ENCODE peak calls at places on chromosomes 3 and 15, in seven cellular contexts. One of them, this sample, is unnamed.

GRCh38 chr3:136914739-136915138 is 43.0 kb upstream of the IL20RB start:
- DNase-seq in brain microvascular endothelial cell: no peak
- DNase-seq in AG04449: no peak
- DNase-seq in CD8-positive, alpha-beta T cell: no peak
- DNase-seq in keratinocyte: no peak
- DNase-seq in GM06990: no peak
- DNase-seq in fibroblast of mammary gland: no peak
- DNase-seq in this sample: no peak

GRCh38 chr15:37517506-37517905 is 416.9 kb upstream of the TMCO5A start:
- DNase-seq in brain microvascular endothelial cell: no peak
- DNase-seq in AG04449: no peak
- DNase-seq in CD8-positive, alpha-beta T cell: no peak
- DNase-seq in keratinocyte: no peak
- DNase-seq in GM06990: no peak
- DNase-seq in fibroblast of mammary gland: no peak
- DNase-seq in this sample: no peak

GRCh38 chr3:64355473-64355872 is 130.2 kb upstream of the PRICKLE2 start:
- DNase-seq in brain microvascular endothelial cell: peak; percentile 70
- DNase-seq in AG04449: no peak
- DNase-seq in CD8-positive, alpha-beta T cell: no peak
- DNase-seq in keratinocyte: no peak
- DNase-seq in GM06990: no peak
- DNase-seq in fibroblast of mammary gland: peak; percentile 50
- DNase-seq in this sample: no peak

GRCh38 chr3:155876037-155876436 is 5.6 kb downstream of the GMPS start:
- DNase-seq in brain microvascular endothelial cell: no peak
- DNase-seq in AG04449: no peak
- DNase-seq in CD8-positive, alpha-beta T cell: no peak
- DNase-seq in keratinocyte: no peak
- DNase-seq in GM06990: no peak
- DNase-seq in fibroblast of mammary gland: no peak
- DNase-seq in this sample: no peak

GRCh38 chr3:109045271-109046051 is 72.5 kb downstream of the MORC1 start:
- DNase-seq in brain microvascular endothelial cell: no peak
- DNase-seq in AG04449: no peak
- DNase-seq in CD8-positive, alpha-beta T cell: no peak
- DNase-seq in keratinocyte: no peak
- DNase-seq in GM06990: no peak
- DNase-seq in fibroblast of mammary gland: no peak
- DNase-seq in this sample: no peak

GRCh38 chr3:145767909-145768308 is 393.1 kb downstream of the PLOD2 start:
- DNase-seq in brain microvascular endothelial cell: no peak
- DNase-seq in AG04449: no peak
- DNase-seq in CD8-positive, alpha-beta T cell: no peak
- DNase-seq in keratinocyte: no peak
- DNase-seq in GM06990: no peak
- DNase-seq in fibroblast of mammary gland: peak; percentile 13
- DNase-seq in this sample: no peak

GRCh38 chr3:35537265-35537664 is 102.1 kb upstream of the ARPP21 start:
- DNase-seq in brain microvascular endothelial cell: no peak
- DNase-seq in AG04449: no peak
- DNase-seq in CD8-positive, alpha-beta T cell: no peak
- DNase-seq in keratinocyte: no peak
- DNase-seq in GM06990: no peak
- DNase-seq in fibroblast of mammary gland: no peak
- DNase-seq in this sample: no peak

GRCh38 chr3:34842706-34843478 is 796.4 kb upstream of the ARPP21 start:
- DNase-seq in brain microvascular endothelial cell: no peak
- DNase-seq in AG04449: no peak
- DNase-seq in CD8-positive, alpha-beta T cell: no peak
- DNase-seq in keratinocyte: no peak
- DNase-seq in GM06990: no peak
- DNase-seq in fibroblast of mammary gland: no peak
- DNase-seq in this sample: no peak

GRCh38 chr3:172536505-172536904 is 13.3 kb upstream of the TNFSF10 start:
- DNase-seq in brain microvascular endothelial cell: no peak
- DNase-seq in AG04449: no peak
- DNase-seq in CD8-positive, alpha-beta T cell: no peak
- DNase-seq in keratinocyte: no peak
- DNase-seq in GM06990: no peak
- DNase-seq in fibroblast of mammary gland: no peak
- DNase-seq in this sample: no peak

GRCh38 chr3:195240939-195241338 is 30.0 kb downstream of the XXYLT1 start:
- DNase-seq in brain microvascular endothelial cell: no peak
- DNase-seq in AG04449: no peak
- DNase-seq in CD8-positive, alpha-beta T cell: peak; percentile 11
- DNase-seq in keratinocyte: no peak
- DNase-seq in GM06990: no peak
- DNase-seq in fibroblast of mammary gland: no peak
- DNase-seq in this sample: no peak

GRCh38 chr3:101042996-101043686 is 49.9 kb upstream of the ABI3BP start:
- DNase-seq in brain microvascular endothelial cell: no peak
- DNase-seq in AG04449: no peak
- DNase-seq in CD8-positive, alpha-beta T cell: no peak
- DNase-seq in keratinocyte: no peak
- DNase-seq in GM06990: no peak
- DNase-seq in fibroblast of mammary gland: peak; percentile 74
- DNase-seq in this sample: peak; percentile 55

GRCh38 chr3:174986685-174987084 is 127.6 kb downstream of the NAALADL2 start:
- DNase-seq in brain microvascular endothelial cell: no peak
- DNase-seq in AG04449: no peak
- DNase-seq in CD8-positive, alpha-beta T cell: no peak
- DNase-seq in keratinocyte: no peak
- DNase-seq in GM06990: no peak
- DNase-seq in fibroblast of mammary gland: peak; percentile 42
- DNase-seq in this sample: no peak

GRCh38 chr15:62071711-62072308 is 5.0 kb downstream of the C2CD4A start:
- DNase-seq in brain microvascular endothelial cell: no peak
- DNase-seq in AG04449: no peak
- DNase-seq in CD8-positive, alpha-beta T cell: no peak
- DNase-seq in keratinocyte: no peak
- DNase-seq in GM06990: no peak
- DNase-seq in fibroblast of mammary gland: peak; percentile 65
- DNase-seq in this sample: no peak

GRCh38 chr15:70283511-70283910 is 185.8 kb upstream of the TLE3 start:
- DNase-seq in brain microvascular endothelial cell: no peak
- DNase-seq in AG04449: no peak
- DNase-seq in CD8-positive, alpha-beta T cell: no peak
- DNase-seq in keratinocyte: no peak
- DNase-seq in GM06990: no peak
- DNase-seq in fibroblast of mammary gland: no peak
- DNase-seq in this sample: no peak

GRCh38 chr3:175258763-175259162 is 399.6 kb downstream of the NAALADL2 start:
- DNase-seq in brain microvascular endothelial cell: peak; percentile 90
- DNase-seq in AG04449: no peak
- DNase-seq in CD8-positive, alpha-beta T cell: no peak
- DNase-seq in keratinocyte: no peak
- DNase-seq in GM06990: no peak
- DNase-seq in fibroblast of mammary gland: peak; percentile 78
- DNase-seq in this sample: no peak

GRCh38 chr3:42936157-42936981 is 30.4 kb downstream of the ZNF662 start:
- DNase-seq in brain microvascular endothelial cell: peak; percentile 45
- DNase-seq in AG04449: no peak
- DNase-seq in CD8-positive, alpha-beta T cell: no peak
- DNase-seq in keratinocyte: no peak
- DNase-seq in GM06990: no peak
- DNase-seq in fibroblast of mammary gland: peak; percentile 36
- DNase-seq in this sample: no peak

GRCh38 chr15:92288755-92289154 is 104.9 kb upstream of the ST8SIA2 start:
- DNase-seq in brain microvascular endothelial cell: no peak
- DNase-seq in AG04449: no peak
- DNase-seq in CD8-positive, alpha-beta T cell: no peak
- DNase-seq in keratinocyte: no peak
- DNase-seq in GM06990: no peak
- DNase-seq in fibroblast of mammary gland: no peak
- DNase-seq in this sample: no peak

GRCh38 chr3:100184960-100185566 is 70.8 kb upstream of the FILIP1L start:
- DNase-seq in brain microvascular endothelial cell: no peak
- DNase-seq in AG04449: no peak
- DNase-seq in CD8-positive, alpha-beta T cell: no peak
- DNase-seq in keratinocyte: no peak
- DNase-seq in GM06990: no peak
- DNase-seq in fibroblast of mammary gland: peak; percentile 62
- DNase-seq in this sample: no peak

GRCh38 chr15:83733206-83733605 is 79.3 kb downstream of the ADAMTSL3 start:
- DNase-seq in brain microvascular endothelial cell: peak; percentile 64
- DNase-seq in AG04449: no peak
- DNase-seq in CD8-positive, alpha-beta T cell: no peak
- DNase-seq in keratinocyte: peak; percentile 58
- DNase-seq in GM06990: no peak
- DNase-seq in fibroblast of mammary gland: peak; percentile 35
- DNase-seq in this sample: no peak

DNA sequence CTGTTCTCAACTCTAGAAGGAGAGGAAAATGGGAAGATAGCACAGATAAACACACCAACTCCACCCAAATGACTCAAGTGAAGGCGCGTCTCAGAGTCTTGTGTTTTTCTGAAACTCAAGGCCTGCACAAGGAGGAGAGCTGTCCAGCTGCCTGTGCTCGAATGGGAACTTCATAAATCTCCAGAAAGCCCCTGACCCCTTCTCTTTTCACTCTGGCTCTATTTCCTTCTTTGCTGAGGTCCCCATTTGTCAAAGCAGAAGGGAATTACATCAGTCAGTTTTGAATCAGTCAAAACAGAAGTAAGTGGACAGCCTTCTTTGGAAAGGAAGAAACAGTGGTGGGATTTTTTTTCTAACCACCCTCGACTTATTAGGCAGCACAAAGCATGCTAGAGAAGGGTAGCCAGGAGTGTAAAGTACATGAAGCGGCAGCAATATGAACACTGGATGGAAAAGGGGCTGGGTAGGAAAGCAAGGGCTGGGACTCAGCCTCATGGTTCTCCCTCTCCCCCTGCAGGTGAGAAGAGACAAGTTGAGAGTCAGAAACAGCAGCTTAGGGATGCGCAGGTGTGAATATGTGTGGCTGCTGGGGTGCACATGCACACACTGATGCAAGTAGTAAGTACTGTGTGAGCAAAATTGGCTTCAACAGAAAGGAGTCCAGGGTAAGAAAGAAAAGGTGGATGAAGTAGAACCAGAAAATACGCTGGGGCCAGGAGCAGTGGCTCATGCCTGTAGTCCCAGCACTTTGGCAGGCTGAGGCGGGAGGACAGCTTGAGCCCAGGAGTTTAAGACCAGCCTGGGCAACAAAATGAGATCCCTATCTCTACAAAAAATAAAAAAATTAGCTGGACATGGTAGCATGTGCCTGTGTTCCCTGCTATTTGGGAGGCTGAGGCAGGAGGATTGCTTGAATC is 36.6 kb upstream of the MAGEF1 start:
- DNase-seq in brain microvascular endothelial cell: no peak
- DNase-seq in AG04449: no peak
- DNase-seq in CD8-positive, alpha-beta T cell: no peak
- DNase-seq in keratinocyte: no peak
- DNase-seq in GM06990: peak; percentile 46
- DNase-seq in fibroblast of mammary gland: peak; percentile 33
- DNase-seq in this sample: no peak
- TF ChIP-seq CTCF in brain microvascular endothelial cell: peak; percentile 58
- TF ChIP-seq CTCF in AG04449: peak; percentile 39
- TF ChIP-seq CTCF in CD8-positive, alpha-beta T cell: no peak
- TF ChIP-seq CTCF in keratinocyte: peak; percentile 88
- TF ChIP-seq CTCF in GM06990: peak; percentile 45
- TF ChIP-seq CTCF in fibroblast of mammary gland: peak; percentile 34
- TF ChIP-seq CTCF in this sample: peak; percentile 27

DNA sequence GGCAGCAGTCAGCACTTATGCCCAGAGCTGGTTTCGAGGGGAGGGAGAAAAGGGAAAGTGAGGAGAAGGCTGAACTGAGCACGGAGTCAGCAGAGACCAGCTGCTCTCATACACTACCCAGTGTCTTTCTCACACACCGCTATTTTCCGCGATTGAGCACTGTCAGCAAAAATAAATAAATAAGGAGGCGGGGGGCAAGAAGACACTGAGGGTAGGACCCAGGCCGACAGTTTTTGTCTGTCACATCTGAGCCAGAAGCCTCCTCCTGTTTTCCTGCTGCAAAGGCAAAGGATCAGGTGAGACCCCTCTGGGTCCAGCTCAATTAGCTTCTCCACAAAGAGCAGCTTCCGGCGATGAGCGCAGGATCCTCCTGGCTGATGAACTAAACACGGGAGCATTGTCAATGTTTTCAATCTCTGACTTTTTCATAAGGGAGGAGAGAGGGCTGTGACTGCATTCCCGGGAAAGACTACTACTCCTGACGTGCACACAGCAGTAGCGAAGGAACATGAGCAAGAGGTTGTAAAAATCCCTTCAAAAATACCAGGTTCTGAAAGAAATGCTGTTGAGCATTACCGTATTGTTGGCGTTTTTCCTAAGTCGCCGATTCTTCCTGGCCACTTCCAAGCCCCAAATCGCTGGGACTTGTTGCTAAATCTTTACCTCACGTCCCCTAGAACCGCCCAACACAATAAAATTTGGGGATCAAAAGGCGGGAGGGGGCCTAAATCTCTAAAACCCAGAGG is 1.2 kb downstream of the FRMD5 start:
- DNase-seq in brain microvascular endothelial cell: peak; percentile 8
- DNase-seq in AG04449: no peak
- DNase-seq in CD8-positive, alpha-beta T cell: no peak
- DNase-seq in keratinocyte: no peak
- DNase-seq in GM06990: no peak
- DNase-seq in fibroblast of mammary gland: peak; percentile 22
- DNase-seq in this sample: no peak
- H3K4me3 ChIP-seq in brain microvascular endothelial cell: peak overlapping the region; percentile 75
- H3K4me3 ChIP-seq in AG04449: peak overlapping the region; percentile 72
- H3K4me3 ChIP-seq in CD8-positive, alpha-beta T cell: peak overlapping the region; percentile 76
- H3K4me3 ChIP-seq in keratinocyte: peak overlapping the region; percentile 82
- H3K4me3 ChIP-seq in GM06990: no peak overlapping the region
- H3K4me3 ChIP-seq in fibroblast of mammary gland: peak overlapping the region; percentile 61
- H3K4me3 ChIP-seq in this sample: peak overlapping the region; percentile 63

GRCh38 chr3:4656059-4656458 is 162.9 kb downstream of the ITPR1 start:
- DNase-seq in brain microvascular endothelial cell: peak; percentile 80
- DNase-seq in AG04449: no peak
- DNase-seq in CD8-positive, alpha-beta T cell: no peak
- DNase-seq in keratinocyte: no peak
- DNase-seq in GM06990: no peak
- DNase-seq in fibroblast of mammary gland: peak; percentile 76
- DNase-seq in this sample: peak; percentile 46
- TF ChIP-seq CTCF in brain microvascular endothelial cell: peak; percentile 97
- TF ChIP-seq CTCF in AG04449: peak; percentile 94
- TF ChIP-seq CTCF in CD8-positive, alpha-beta T cell: no peak
- TF ChIP-seq CTCF in keratinocyte: peak; percentile 90
- TF ChIP-seq CTCF in GM06990: peak; percentile 61
- TF ChIP-seq CTCF in fibroblast of mammary gland: peak; percentile 93
- TF ChIP-seq CTCF in this sample: peak; percentile 93

DNA sequence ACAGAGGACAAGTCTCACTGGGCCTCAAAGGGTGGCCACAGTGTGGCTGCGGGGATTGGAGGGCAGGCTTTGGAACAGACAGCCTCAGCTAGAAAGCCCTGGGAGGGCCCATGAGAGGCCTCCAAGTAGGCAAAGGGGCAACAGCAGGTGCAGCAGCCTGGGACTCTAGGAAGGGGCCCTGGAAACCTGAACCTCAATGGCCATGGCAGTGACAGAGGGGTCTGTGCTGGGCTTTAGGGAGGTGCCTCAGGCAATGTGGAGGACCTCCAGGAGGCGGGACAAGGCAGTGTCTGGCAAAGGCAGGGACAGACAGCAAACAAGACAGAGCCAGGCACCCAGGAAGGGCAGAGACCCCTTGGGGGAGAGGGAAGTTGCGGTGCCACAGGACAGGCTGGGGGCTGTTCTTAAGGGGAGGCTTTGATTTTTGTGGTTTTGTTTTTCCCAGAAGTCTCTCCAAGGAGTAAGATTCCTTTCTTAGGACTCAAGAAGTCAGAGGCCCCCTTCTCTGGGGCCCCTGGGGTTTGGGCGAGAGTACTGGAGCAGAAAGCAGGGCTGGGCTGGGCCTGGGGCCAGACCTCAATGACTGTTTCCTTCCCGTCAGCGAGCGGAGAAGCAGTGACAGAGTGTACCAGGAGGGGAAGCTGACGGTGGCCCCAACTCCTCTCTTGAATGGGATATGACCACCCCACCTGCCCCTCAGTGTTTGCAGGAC is 9.7 kb downstream of the STOML1 start:
- DNase-seq in brain microvascular endothelial cell: peak; percentile 84
- DNase-seq in AG04449: peak; percentile 81
- DNase-seq in CD8-positive, alpha-beta T cell: peak; percentile 59
- DNase-seq in keratinocyte: no peak
- DNase-seq in GM06990: no peak
- DNase-seq in fibroblast of mammary gland: peak; percentile 93
- DNase-seq in this sample: peak; percentile 73
- H3K4me3 ChIP-seq in brain microvascular endothelial cell: no peak overlapping the region
- H3K4me3 ChIP-seq in AG04449: peak overlapping the region; percentile 20
- H3K4me3 ChIP-seq in CD8-positive, alpha-beta T cell: no peak overlapping the region
- H3K4me3 ChIP-seq in keratinocyte: no peak overlapping the region
- H3K4me3 ChIP-seq in GM06990: no peak overlapping the region
- H3K4me3 ChIP-seq in fibroblast of mammary gland: no peak overlapping the region
- H3K4me3 ChIP-seq in this sample: no peak overlapping the region

This sample was measured in AG09309.